ENCODE peak calls at places on chromosomes 12 and 14, in five cellular contexts. G, P, E, Q and S are unnamed samples.

GRCh38 chr14:56189306-56189705 is 71.1 kb downstream of the PELI2 start:
- DNase-seq in E (no peak), G (no peak), Q (no peak), P (peak; percentile 91), S (no peak)

GRCh38 chr12:19941096-19941495 is 427.2 kb upstream of the PDE3A start:
- DNase-seq in E (no peak), G (no peak), P (no peak), Q (no peak), S (no peak)

GRCh38 chr12:25119020-25119419 is 75.9 kb downstream of the DNAI7 start:
- DNase-seq in P (no peak), E (no peak), G (no peak), Q (no peak), S (no peak)

GRCh38 chr14:101477648-101478047 is 83.6 kb upstream of the DIO3 start:
- DNase-seq in G (no peak), E (no peak), Q (no peak), P (peak; percentile 35), S (peak; percentile 45)

GRCh38 chr12:67804168-67804567 is 155.6 kb downstream of the DYRK2 start:
- DNase-seq in Q (no peak), E (no peak), P (no peak), G (no peak), S (no peak)

GRCh38 chr12:62692884-62693283 is 226.3 kb downstream of the MON2 start:
- DNase-seq in Q (no peak), P (peak; percentile 88), G (no peak), E (no peak), S (peak; percentile 4)

GRCh38 chr12:69838086-69838440 is 13.0 kb downstream of the MYRFL start:
- DNase-seq in E (no peak), G (no peak), P (no peak), Q (no peak), S (no peak)

GRCh38 chr14:75259946-75260545 is 18.6 kb upstream of the FOS start:
- DNase-seq in Q (no peak), P (no peak), E (no peak), G (no peak), S (no peak)

GRCh38 chr12:127928615-127929014 is 338.4 kb upstream of the TMEM132C start:
- DNase-seq in P (no peak), Q (no peak), E (no peak), G (no peak), S (no peak)

GRCh38 chr12:7716391-7716790 is 5.2 kb downstream of the DPPA3 start:
- DNase-seq in Q (peak; percentile 14), P (no peak), E (no peak), G (no peak), S (no peak)

GRCh38 chr14:102474934-102475333 is 34.6 kb downstream of the ANKRD9 start:
- DNase-seq in Q (no peak), G (peak; percentile 84), E (peak; percentile 84), P (peak; percentile 80), S (no peak)

GRCh38 chr14:23346693-23347405 is 5.8 kb downstream of the SLC22A17 start:
- DNase-seq in P (no peak), Q (no peak), G (no peak), E (no peak), S (peak; percentile 75)

GRCh38 chr14:23347406-23348296 is 5.0 kb downstream of the SLC22A17 start:
- DNase-seq in P (no peak), E (no peak), G (no peak), Q (no peak), S (no peak)

GRCh38 chr14:23345987-23346692 is 6.5 kb downstream of the SLC22A17 start:
- DNase-seq in Q (peak; percentile 61), E (no peak), P (no peak), G (no peak), S (no peak)

GRCh38 chr14:23348297-23348655 is 4.4 kb downstream of the SLC22A17 start:
- DNase-seq in E (no peak), Q (no peak), G (no peak), P (no peak), S (no peak)

GRCh38 chr14:23344481-23344880 is 8.2 kb downstream of the SLC22A17 start:
- DNase-seq in G (no peak), Q (no peak), P (no peak), E (no peak), S (peak; percentile 58)
- TF ChIP-seq CTCF in G (no peak), Q (peak; percentile 19), P (no peak), E (no peak), S (no peak)

DNA sequence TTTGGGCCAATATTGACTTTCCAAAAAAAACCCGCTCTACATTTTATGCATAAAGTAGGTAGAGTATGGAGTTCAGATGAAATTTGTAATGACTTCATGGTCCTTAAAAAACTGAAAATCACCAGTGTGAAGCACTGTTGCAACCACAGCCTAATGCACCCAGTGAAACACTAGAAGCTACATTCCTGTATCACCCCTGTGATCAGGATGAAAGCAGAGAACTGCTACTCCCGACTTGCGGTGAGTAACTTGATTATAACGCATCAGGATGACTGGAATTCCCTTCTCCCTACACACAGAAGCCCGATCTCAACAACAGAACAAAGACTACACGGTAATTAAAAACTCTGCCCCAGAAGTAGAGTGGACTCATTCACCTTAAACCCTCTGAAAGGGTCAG is 33.8 kb downstream of the SPTB start:
- DNase-seq in P (peak; percentile 64), Q (no peak), E (no peak), G (no peak), S (no peak)
- TF ChIP-seq POLR2A in P (no peak), Q (no peak), E (no peak), G (no peak), S (no peak)

GRCh38 chr12:9113296-9113986 is 2.3 kb downstream of the A2M start:
- DNase-seq in E (no peak), G (no peak), P (no peak), Q (no peak), S (no peak)

GRCh38 chr12:9114946-9115345 is 773 bp downstream of the A2M start:
- DNase-seq in P (no peak), G (no peak), E (no peak), Q (no peak), S (no peak)

GRCh38 chr12:9113987-9114309 is 1.8 kb downstream of the A2M start:
- DNase-seq in E (no peak), Q (no peak), G (no peak), P (no peak), S (no peak)

GRCh38 chr12:9118161-9118560 is 2.4 kb upstream of the A2M start:
- DNase-seq in E (no peak), G (no peak), P (no peak), Q (no peak), S (no peak)

DNA sequence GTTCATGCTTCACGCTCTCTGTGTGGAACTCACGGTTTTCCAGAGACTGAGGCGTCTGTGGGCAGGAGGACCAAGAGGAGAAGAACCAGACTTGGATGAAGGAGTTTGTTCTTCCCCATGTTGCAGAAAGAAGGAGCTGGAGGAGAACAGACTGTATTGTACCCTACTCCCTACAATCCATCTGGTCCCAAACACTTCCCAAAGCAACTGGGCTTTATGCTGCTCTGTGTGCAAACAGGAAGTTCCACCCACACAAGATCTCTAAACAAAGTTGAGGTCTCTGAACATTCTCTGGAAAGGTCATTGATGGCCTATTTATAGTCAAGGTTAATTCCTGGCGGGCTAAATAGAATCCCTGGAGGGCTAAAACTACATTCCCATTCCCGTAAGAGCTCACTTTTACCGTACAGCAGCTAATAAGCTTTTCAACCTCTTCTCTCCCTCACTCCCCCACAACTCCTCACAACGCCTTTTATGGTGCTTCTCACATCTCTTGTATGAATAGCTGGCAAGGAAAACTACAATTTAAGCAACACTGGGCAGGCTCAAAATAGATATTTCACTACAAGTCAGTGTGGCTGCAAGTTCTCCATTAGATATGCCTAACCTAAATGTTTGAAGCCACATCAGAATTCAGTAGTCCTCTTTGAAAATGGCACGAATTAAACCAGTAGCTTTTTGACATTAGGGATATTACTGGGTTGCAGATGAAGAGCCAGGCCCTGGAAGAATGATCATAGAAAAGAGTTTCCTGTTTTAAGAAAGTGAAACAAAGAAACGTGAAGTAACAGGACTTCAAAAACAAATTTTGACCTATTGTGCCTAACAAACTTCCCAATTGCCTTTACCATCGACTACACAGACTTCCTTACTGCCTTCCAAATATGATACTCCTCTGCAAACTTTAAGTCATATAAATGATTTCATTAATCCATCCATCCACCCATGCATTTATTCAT is at the start of gene A2M:
- DNase-seq in P (no peak), Q (no peak), E (no peak), G (no peak), S (no peak)
- H3K4me3 ChIP-seq in P (peak within 1 kb of the TSS; percentile 36), Q (no peak within 1 kb of the TSS), E (peak within 1 kb of the TSS; percentile 42), G (peak within 1 kb of the TSS; percentile 34), S (no peak within 1 kb of the TSS)

DNA sequence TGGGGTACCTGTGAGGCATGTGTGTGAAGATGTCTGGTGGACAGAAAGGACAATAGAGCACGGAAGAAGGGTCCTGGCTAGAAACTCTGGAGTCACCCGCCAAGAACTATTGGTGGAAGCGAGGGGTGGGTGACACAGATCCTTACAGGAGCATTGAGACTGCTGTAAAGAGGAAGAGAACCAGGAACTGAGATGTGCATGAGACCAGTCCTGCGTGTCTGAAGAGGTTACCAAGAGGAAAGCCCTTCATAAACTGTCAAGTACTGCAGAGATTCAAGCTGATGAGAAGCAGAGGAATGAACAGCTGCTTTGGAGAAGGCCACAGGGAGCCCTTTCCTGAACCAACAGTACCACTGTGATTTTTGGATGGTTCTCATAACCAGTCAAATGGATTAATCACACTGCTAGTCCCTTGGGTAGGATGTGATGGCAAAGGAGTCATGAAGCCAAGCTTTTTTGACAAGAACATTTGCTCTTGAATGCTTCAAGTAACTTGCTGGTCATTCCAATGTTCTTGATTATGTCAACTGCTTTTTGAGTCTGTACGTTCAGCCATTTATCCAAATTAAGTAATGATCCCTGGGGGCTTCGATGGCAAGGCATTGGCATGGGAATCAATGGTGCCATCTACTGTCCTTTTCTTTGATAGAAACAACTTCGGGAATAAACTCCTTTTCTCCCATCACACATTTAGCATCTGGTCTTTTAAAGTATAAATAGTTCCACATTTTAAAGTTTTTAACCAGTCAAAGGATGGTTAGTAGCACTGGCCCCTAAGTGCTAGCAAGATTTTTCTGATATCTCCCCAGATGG is 42.9 kb downstream of the GPR135 start:
- DNase-seq in P (no peak), Q (no peak), E (no peak), G (no peak), S (no peak)
- TF ChIP-seq CTCF in P (peak; percentile 9), Q (no peak), E (no peak), G (no peak), S (no peak)